ENCODE peak calls at places on chromosome 22, in nine cellular contexts. B, I, T, W, M, N, P, X and U are unnamed samples.
A peak's percentile ranks its signal among the peaks of the same experiment; 100 is the strongest.

GRCh38 chr22:33302049-33302545 is 243.9 kb upstream of the SYN3 start:
- DNase-seq in B (no peak), I (peak; percentile 51), T (peak; percentile 89), W (peak; percentile 93), M (peak; percentile 78), N (peak; percentile 45), P (peak; percentile 44), X (no peak), U (peak; percentile 48)

GRCh38 chr22:31995046-31995445 is 48.0 kb upstream of the SLC5A1 start:
- DNase-seq in B (no peak), I (no peak), T (no peak), W (no peak), M (no peak), N (peak; percentile 4), P (no peak), X (no peak), U (no peak)

GRCh38 chr22:27129266-27129665 is 471.9 kb downstream of the MIAT start:
- DNase-seq in B (no peak), I (no peak), T (no peak), W (no peak), M (no peak), N (peak; percentile 53), P (no peak), X (no peak), U (no peak)

GRCh38 chr22:50274311-50274710 is 4.1 kb upstream of the MAPK11 start:
- DNase-seq in B (no peak), I (peak; percentile 19), T (no peak), W (peak; percentile 76), M (peak; percentile 38), N (peak; percentile 58), P (peak; percentile 61), X (no peak), U (peak; percentile 34)

GRCh38 chr22:36830601-36831000 is 13.8 kb upstream of the PVALB start:
- DNase-seq in B (no peak), I (no peak), T (no peak), W (no peak), M (no peak), N (no peak), P (no peak), X (no peak), U (no peak)

GRCh38 chr22:50595189-50595588 is 5.4 kb upstream of the MAPK8IP2 start:
- DNase-seq in B (no peak), I (no peak), T (no peak), W (no peak), M (no peak), N (no peak), P (no peak), X (no peak), U (no peak)

GRCh38 chr22:50306753-50307749 is at the start of gene PLXNB2:
- DNase-seq in B (no peak), I (no peak), T (peak; percentile 64), W (peak; percentile 73), M (peak; percentile 66), N (peak; percentile 72), P (peak; percentile 96), X (no peak), U (peak; percentile 25)

GRCh38 chr22:20475115-20475436 is 20.5 kb downstream of the KLHL22 start:
- DNase-seq in B (no peak), I (no peak), T (no peak), W (no peak), M (no peak), N (no peak), P (no peak), X (no peak), U (no peak)

GRCh38 chr22:19407649-19408606 is 23.6 kb downstream of the HIRA start:
- DNase-seq in B (no peak), I (no peak), T (no peak), W (no peak), M (no peak), N (no peak), P (peak; percentile 90), X (no peak), U (no peak)

GRCh38 chr22:24247564-24248344 is 2.9 kb upstream of the GGT5 start:
- DNase-seq in B (no peak), I (peak; percentile 26), T (peak; percentile 80), W (peak; percentile 75), M (peak; percentile 77), N (peak; percentile 79), P (peak; percentile 73), X (peak; percentile 24), U (peak; percentile 43)

GRCh38 chr22:42340695-42341383 is 70.4 kb upstream of the TCF20 start:
- DNase-seq in B (no peak), I (no peak), T (no peak), W (no peak), M (no peak), N (no peak), P (peak; percentile 99), X (no peak), U (no peak)

GRCh38 chr22:38139901-38140300 is 29.4 kb upstream of the BAIAP2L2 start:
- DNase-seq in B (no peak), I (no peak), T (no peak), W (no peak), M (no peak), N (no peak), P (no peak), X (no peak), U (no peak)

GRCh38 chr22:38204784-38205183 is 3.0 kb downstream of the MAFF start:
- DNase-seq in B (no peak), I (no peak), T (no peak), W (no peak), M (no peak), N (no peak), P (no peak), X (no peak), U (no peak)

GRCh38 chr22:27919943-27920755 is 1.1 kb upstream of the PITPNB start:
- DNase-seq in B (no peak), I (no peak), T (peak; percentile 27), W (no peak), M (no peak), N (peak; percentile 9), P (peak; percentile 75), X (no peak), U (no peak)

GRCh38 chr22:40238425-40239344 is 61.0 kb downstream of the TNRC6B start:
- DNase-seq in B (no peak), I (no peak), T (no peak), W (no peak), M (no peak), N (peak; percentile 85), P (no peak), X (no peak), U (no peak)

GRCh38 chr22:42271906-42272305 is 1.5 kb upstream of the TCF20 start:
- DNase-seq in B (no peak), I (no peak), T (no peak), W (no peak), M (no peak), N (no peak), P (no peak), X (no peak), U (no peak)

GRCh38 chr22:23527971-23528740 is 51.9 kb downstream of the IGLL1 start:
- DNase-seq in B (no peak), I (no peak), T (no peak), W (no peak), M (no peak), N (no peak), P (no peak), X (no peak), U (no peak)

GRCh38 chr22:32444068-32444467 is 20.2 kb downstream of the BPIFC start:
- DNase-seq in B (no peak), I (no peak), T (no peak), W (no peak), M (no peak), N (peak; percentile 52), P (peak; percentile 78), X (no peak), U (no peak)

GRCh38 chr22:46574438-46574992 is 37.1 kb upstream of the CELSR1 start:
- DNase-seq in B (no peak), I (no peak), T (no peak), W (no peak), M (no peak), N (no peak), P (no peak), X (no peak), U (no peak)

GRCh38 chr22:38720350-38720749 is 14.6 kb downstream of the GTPBP1 start:
- DNase-seq in B (no peak), I (no peak), T (no peak), W (no peak), M (no peak), N (peak; percentile 23), P (no peak), X (no peak), U (no peak)

GRCh38 chr22:49934144-49934890 is 15.9 kb downstream of the CRELD2 start:
- DNase-seq in B (peak; percentile 43), I (no peak), T (no peak), W (no peak), M (no peak), N (peak; percentile 18), P (peak; percentile 24), X (no peak), U (no peak)